ENCODE peak calls at places on chromosomes 2 and 18, in eight cellular contexts. F is AG04449, A is NCI-H1092 treated with DMSO at 0.1 percent for 48 hours, J is T-helper 9 cell, S is ureter, U is cardiac fibroblast, B is endothelial cell, K is coronary artery. I is an unnamed sample.

GRCh38 chr2:196167666-196168065 is 3.7 kb downstream of the STK17B start:
- DNase-seq in B (no peak), F (no peak), A (no peak), K (no peak), S (no peak), J (no peak), U (peak; percentile 20), I (no peak)

GRCh38 chr18:6414118-6414722 is 491 bp downstream of the L3MBTL4 start:
- DNase-seq in F (no peak), J (no peak), K (peak; percentile 77), A (peak; percentile 1), U (no peak), S (peak; percentile 71), B (peak; percentile 42), I (no peak)

GRCh38 chr2:186636800-186637795 is 47.2 kb downstream of the ITGAV start:
- DNase-seq in F (no peak), B (no peak), U (no peak), S (no peak), J (no peak), K (no peak), A (no peak), I (no peak)

GRCh38 chr2:158967731-158968395 is 577 bp upstream of the TANC1 start:
- DNase-seq in B (peak; percentile 55), K (peak; percentile 83), S (peak; percentile 49), F (no peak), U (peak; percentile 65), J (no peak), A (no peak), I (peak; percentile 71)

GRCh38 chr2:134707330-134707676 is 11.5 kb downstream of the TMEM163 start:
- DNase-seq in S (no peak), B (no peak), A (no peak), U (no peak), K (no peak), J (no peak), F (no peak), I (no peak)

GRCh38 chr2:12543452-12544220 is 173.1 kb upstream of the TRIB2 start:
- DNase-seq in J (no peak), K (no peak), U (no peak), A (no peak), S (no peak), F (no peak), B (no peak), I (peak; percentile 83)

GRCh38 chr18:2086439-2086838 is 484.9 kb downstream of the METTL4 start:
- DNase-seq in J (no peak), S (no peak), U (no peak), A (no peak), F (no peak), B (no peak), K (no peak), I (no peak)

GRCh38 chr18:56185126-56185525 is 453.3 kb downstream of the TXNL1 start:
- DNase-seq in F (no peak), B (no peak), U (no peak), K (no peak), S (no peak), J (no peak), A (no peak), I (no peak)

GRCh38 chr18:58045265-58046086 is 1.4 kb downstream of the NEDD4L start:
- DNase-seq in J (peak; percentile 12), K (no peak), A (peak; percentile 68), B (peak; percentile 40), F (no peak), S (peak; percentile 71), U (peak; percentile 21), I (peak; percentile 15)

GRCh38 chr18:48623468-48624220 is 84.8 kb downstream of the CTIF start:
- DNase-seq in K (no peak), J (no peak), B (no peak), F (peak; percentile 82), A (no peak), U (peak; percentile 94), S (no peak), I (peak; percentile 93)

GRCh38 chr18:29644276-29644675 is 1398.3 kb downstream of the DSC3 start:
- DNase-seq in J (no peak), F (no peak), U (peak; percentile 75), K (no peak), S (no peak), B (no peak), A (no peak), I (peak; percentile 28)

GRCh38 chr2:108933691-108934117 is 55.3 kb downstream of the EDAR start:
- DNase-seq in J (no peak), U (no peak), F (no peak), K (no peak), B (no peak), S (peak; percentile 78), A (peak; percentile 57), I (no peak)

GRCh38 chr2:113888641-113889470 is 1.0 kb upstream of the ACTR3 start:
- DNase-seq in B (no peak), S (peak; percentile 57), A (no peak), U (no peak), F (no peak), K (no peak), J (no peak), I (no peak)

GRCh38 chr2:133586978-133587377 is 18.7 kb upstream of the NCKAP5 start:
- DNase-seq in J (no peak), K (no peak), S (no peak), U (peak; percentile 38), B (no peak), F (no peak), A (no peak), I (peak; percentile 61)

GRCh38 chr18:32460046-32460785 is 10.5 kb downstream of the GAREM1 start:
- DNase-seq in J (no peak), K (no peak), S (no peak), U (no peak), A (no peak), F (no peak), B (no peak), I (no peak)

GRCh38 chr2:30180230-30180629 is 33.4 kb downstream of the YPEL5 start:
- DNase-seq in J (no peak), B (no peak), U (no peak), S (no peak), A (no peak), K (no peak), F (no peak), I (no peak)

GRCh38 chr2:168160897-168161296 is 86.5 kb downstream of the STK39 start:
- DNase-seq in U (peak; percentile 38), A (no peak), K (no peak), B (peak; percentile 6), F (no peak), J (no peak), S (no peak), I (no peak)

GRCh38 chr18:57428221-57429150 is 6.7 kb upstream of the ONECUT2 start:
- DNase-seq in F (no peak), K (no peak), S (no peak), A (no peak), J (no peak), U (no peak), B (no peak), I (no peak)

GRCh38 chr2:111675419-111676194 is 208.4 kb downstream of the ANAPC1 start:
- DNase-seq in J (no peak), B (no peak), S (no peak), K (no peak), F (no peak), U (no peak), A (no peak), I (no peak)

GRCh38 chr18:48074929-48075706 is 144.7 kb upstream of the SMAD2 start:
- DNase-seq in K (no peak), J (no peak), A (no peak), F (no peak), S (no peak), B (no peak), U (no peak), I (no peak)

GRCh38 chr2:26178746-26179436 is 6.0 kb downstream of the GAREM2 start:
- DNase-seq in K (no peak), A (no peak), J (no peak), S (no peak), F (no peak), U (peak; percentile 26), B (no peak), I (no peak)

GRCh38 chr18:47679864-47680263 is 250.6 kb downstream of the SMAD2 start:
- DNase-seq in B (no peak), S (no peak), U (no peak), J (no peak), K (no peak), F (no peak), A (no peak), I (no peak)

GRCh38 chr2:11865378-11865777 is 118.9 kb downstream of the LPIN1 start:
- DNase-seq in U (no peak), K (peak; percentile 28), F (no peak), J (no peak), B (no peak), A (no peak), S (no peak), I (no peak)

GRCh38 chr18:59623456-59624383 is 73.5 kb downstream of the CCBE1 start:
- DNase-seq in S (no peak), U (peak; percentile 83), A (no peak), K (no peak), J (no peak), B (no peak), F (no peak), I (peak; percentile 91)

GRCh38 chr2:61177727-61178549 is 15.9 kb downstream of the C2orf74 start:
- DNase-seq in B (peak; percentile 33), F (no peak), A (no peak), K (peak; percentile 77), S (peak; percentile 55), U (peak; percentile 35), J (peak; percentile 37), I (peak; percentile 27)

GRCh38 chr2:12432985-12433640 is 283.6 kb upstream of the TRIB2 start:
- DNase-seq in B (no peak), A (no peak), J (no peak), F (no peak), U (peak; percentile 58), S (no peak), K (no peak), I (peak; percentile 32)

GRCh38 chr2:147438897-147439296 is 405.9 kb upstream of the ACVR2A start:
- DNase-seq in S (no peak), J (no peak), F (no peak), K (no peak), U (no peak), A (no peak), B (no peak), I (no peak)

GRCh38 chr2:10300328-10300920 is 2.3 kb upstream of the HPCAL1 start:
- DNase-seq in A (no peak), B (no peak), U (no peak), S (no peak), F (no peak), K (no peak), J (no peak), I (no peak)

GRCh38 chr18:46469186-46469915 is 187.7 kb downstream of the LOXHD1 start:
- DNase-seq in A (peak; percentile 78), S (no peak), J (no peak), K (no peak), U (no peak), F (no peak), B (no peak), I (peak; percentile 6)

GRCh38 chr18:24659837-24660720 is 199.6 kb downstream of the HRH4 start:
- DNase-seq in K (no peak), A (no peak), F (no peak), U (peak; percentile 5), J (peak; percentile 2), S (no peak), B (no peak), I (peak; percentile 20)

GRCh38 chr2:143732076-143732475 is 602.9 kb downstream of the ARHGAP15 start:
- DNase-seq in K (no peak), J (no peak), U (peak; percentile 21), B (no peak), S (no peak), A (no peak), F (no peak), I (peak; percentile 5)

GRCh38 chr2:30252723-30253688 is 21.7 kb downstream of the LBH start:
- DNase-seq in B (no peak), K (peak; percentile 93), J (no peak), U (peak; percentile 85), F (no peak), A (no peak), S (peak; percentile 59), I (peak; percentile 97)

GRCh38 chr2:217731805-217732204 is 271.0 kb downstream of the TNS1 start:
- DNase-seq in U (peak; percentile 15), A (no peak), S (no peak), B (no peak), K (peak; percentile 31), J (no peak), F (no peak), I (no peak)

GRCh38 chr2:170974304-170974993 is 45.4 kb downstream of the GORASP2 start:
- DNase-seq in F (no peak), B (no peak), S (no peak), J (no peak), A (no peak), K (no peak), U (peak; percentile 21), I (peak; percentile 20)

I was measured in fibroblast of the aortic adventitia.